ENCODE peak calls at places on chromosomes 16 and 17, in seven cellular contexts. K is IMR-90, V is H9, O is neuronal stem cell, Y is H1, W is mesenchymal stem cell, G is trophoblast cell. N is an unnamed sample.

GRCh38 chr16:75319513-75320401 is 68.3 kb upstream of the BCAR1 start:
- DNase-seq in O (no peak), W (peak), K (peak), V (no peak), Y (no peak), G (no peak), N (no peak)

GRCh38 chr16:49789617-49790016 is 66.3 kb downstream of the ZNF423 start:
- DNase-seq in W (no peak), V (no peak), G (no peak), K (no peak), Y (no peak), O (no peak), N (peak)

GRCh38 chr17:12927541-12928425 is 90.0 kb downstream of the ELAC2 start:
- DNase-seq in W (no peak), K (no peak), V (no peak), Y (no peak), G (peak), O (no peak), N (peak)

GRCh38 chr16:88435437-88436355 is 17.4 kb upstream of the ZFPM1 start:
- DNase-seq in O (no peak), K (no peak), W (no peak), G (no peak), V (no peak), Y (no peak), N (no peak)

GRCh38 chr17:17345686-17346427 is 42.7 kb downstream of the NT5M start:
- DNase-seq in W (no peak), G (no peak), V (no peak), O (no peak), K (no peak), Y (no peak), N (no peak)

GRCh38 chr17:39261286-39261685 is 35.5 kb upstream of the STAC2 start:
- DNase-seq in O (no peak), V (peak), W (no peak), K (no peak), Y (no peak), G (no peak), N (peak)

GRCh38 chr17:37791434-37791833 is 46.6 kb upstream of the HNF1B start:
- DNase-seq in Y (no peak), G (no peak), O (no peak), K (peak), W (peak), V (peak), N (peak)

GRCh38 chr16:1311738-1312458 is 2.5 kb downstream of the UBE2I start:
- DNase-seq in W (no peak), O (no peak), K (peak), V (no peak), G (no peak), Y (no peak), N (no peak)

GRCh38 chr17:82082456-82082855 is 15.6 kb downstream of the FASN start:
- DNase-seq in V (no peak), W (no peak), O (no peak), Y (no peak), G (no peak), K (no peak), N (no peak)

GRCh38 chr16:3983081-3983520 is 102.6 kb upstream of the CREBBP start:
- DNase-seq in O (peak), G (peak), K (peak), V (peak), Y (peak), W (peak), N (peak)

GRCh38 chr17:67629963-67630320 is 87.8 kb upstream of the NOL11 start:
- DNase-seq in G (no peak), W (peak), Y (no peak), V (no peak), K (peak), O (no peak), N (peak)

GRCh38 chr17:36188891-36189306 is 7.7 kb downstream of the CCL3L1 start:
- DNase-seq in O (no peak), G (no peak), K (no peak), Y (no peak), V (no peak), W (peak), N (no peak)

GRCh38 chr17:33292981-33293867 is at the start of gene ASIC2:
- DNase-seq in K (peak), O (peak), G (peak), W (peak), V (peak), Y (peak), N (peak)

GRCh38 chr16:72120026-72120425 is 26.4 kb downstream of the DHX38 start:
- DNase-seq in Y (no peak), G (no peak), O (no peak), W (no peak), V (no peak), K (no peak), N (no peak)

GRCh38 chr16:27382187-27382855 is 19.7 kb upstream of the IL21R start:
- DNase-seq in Y (no peak), K (no peak), G (no peak), W (no peak), V (no peak), O (no peak), N (no peak)

GRCh38 chr16:89538286-89538685 is 22.2 kb upstream of the RPL13 start:
- DNase-seq in O (no peak), Y (no peak), V (no peak), G (no peak), K (no peak), W (no peak), N (no peak)

GRCh38 chr16:81798311-81799137 is 19.4 kb downstream of the PLCG2 start:
- DNase-seq in O (no peak), V (no peak), G (no peak), Y (no peak), K (no peak), W (no peak), N (no peak)
- H2BK120ac ChIP-seq in O (no peak), V (no peak), G (no peak), Y (no peak), K (no peak), W (no peak), N (no peak)

GRCh38 chr17:78322327-78322857 is 37.5 kb downstream of the SOCS3 start:
- DNase-seq in G (no peak), Y (no peak), W (peak), K (peak), V (no peak), O (no peak), N (no peak)
- H3K18ac ChIP-seq in G (no peak), Y (no peak), W (peak), K (peak), V (no peak), O (peak), N (no peak)

DNA sequence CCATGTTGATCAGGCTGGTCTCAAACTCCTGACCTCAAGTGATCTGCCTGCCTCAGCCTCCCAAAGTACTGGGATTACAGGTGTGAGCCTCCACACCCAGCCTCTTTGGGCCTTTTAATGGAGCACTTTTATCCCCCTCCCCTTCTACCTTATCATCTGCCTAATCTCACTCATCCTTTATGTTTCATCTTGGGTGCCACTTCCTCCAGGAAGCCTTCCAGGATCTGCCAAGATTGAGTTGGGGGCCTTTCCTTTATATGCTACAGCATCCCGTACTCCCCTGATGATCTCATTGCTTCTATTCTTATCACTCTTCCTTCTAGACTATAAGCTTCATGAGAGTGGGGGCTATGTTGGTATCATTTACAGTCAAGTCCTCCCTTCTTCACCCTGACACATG is 192.8 kb upstream of the WSCD1 start:
- DNase-seq in V (peak), W (no peak), K (no peak), G (no peak), Y (no peak), O (no peak), N (no peak)
- H2BK120ac ChIP-seq in V (no peak), W (no peak), K (no peak), G (no peak), Y (no peak), O (no peak), N (no peak)

DNA sequence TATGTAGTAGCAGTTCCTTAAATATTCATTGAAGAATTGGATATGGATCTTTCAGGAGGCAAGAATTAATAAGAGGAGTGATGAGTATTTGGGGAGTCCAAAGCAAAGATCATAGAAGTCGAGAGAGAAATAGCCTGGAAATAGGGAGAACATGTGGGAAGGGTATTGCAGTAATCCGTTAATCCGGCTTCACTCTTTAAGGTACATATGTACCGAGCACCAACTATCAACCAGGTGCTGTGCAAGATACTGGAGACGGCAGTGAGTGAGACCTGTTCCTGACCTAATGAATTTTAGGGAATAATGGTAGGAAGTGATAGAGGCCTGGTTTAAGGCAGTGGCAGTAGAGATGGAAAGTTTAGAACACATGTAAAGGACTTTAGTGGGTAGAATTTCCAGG is 1.1 kb downstream of the ELP5 start:
- DNase-seq in W (no peak), G (no peak), V (no peak), O (no peak), Y (no peak), K (no peak), N (no peak)
- H3K18ac ChIP-seq in W (no peak), G (no peak), V (no peak), O (no peak), Y (no peak), K (no peak), N (no peak)

GRCh38 chr16:19223235-19223847 is 55.3 kb downstream of the SYT17 start:
- DNase-seq in O (peak), W (no peak), Y (peak), K (peak), V (peak), G (no peak), N (peak)

GRCh38 chr16:19213885-19214284 is 45.8 kb downstream of the SYT17 start:
- DNase-seq in V (no peak), O (no peak), G (no peak), W (no peak), K (no peak), Y (no peak), N (peak)

GRCh38 chr16:19219836-19220235 is 51.8 kb downstream of the SYT17 start:
- DNase-seq in K (no peak), V (no peak), O (no peak), W (peak), G (peak), Y (no peak), N (no peak)

GRCh38 chr16:19215705-19216104 is 47.7 kb downstream of the SYT17 start:
- DNase-seq in V (no peak), K (no peak), Y (no peak), G (no peak), O (no peak), W (no peak), N (no peak)

GRCh38 chr16:19218581-19218980 is 50.5 kb downstream of the SYT17 start:
- DNase-seq in K (no peak), W (no peak), G (no peak), Y (no peak), V (no peak), O (no peak), N (no peak)
- H2BK120ac ChIP-seq in K (no peak), W (no peak), G (no peak), Y (no peak), V (no peak), O (no peak), N (no peak)

GRCh38 chr17:7109461-7110322 is 4.9 kb downstream of the ASGR2 start:
- DNase-seq in O (no peak), K (no peak), W (no peak), V (no peak), Y (no peak), G (no peak), N (no peak)
- H3K18ac ChIP-seq in O (peak), K (no peak), W (no peak), V (no peak), Y (peak), G (no peak), N (no peak)